ENCODE peak calls at places on chromosomes 3 and 15, in nine cellular contexts. P is uterus, K is spleen, V is upper lobe of left lung, S is tibial nerve, J is Peyer's patch, D is transverse colon, L is A549, G is stomach. W is an unnamed sample.

GRCh38 chr15:45377630-45378148 is 655 bp downstream of the GATM start:
- DNase-seq in P (peak), K (no peak), V (no peak), S (peak), J (peak), D (peak), L (no peak), G (peak), W (peak)

GRCh38 chr15:98980899-98981228 is 26.7 kb downstream of the PGPEP1L start:
- DNase-seq in P (no peak), K (no peak), V (no peak), S (no peak), J (no peak), D (no peak), L (no peak), G (no peak), W (no peak)

GRCh38 chr3:140571836-140572235 is 106.0 kb upstream of the TRIM42 start:
- DNase-seq in P (no peak), K (no peak), V (no peak), S (no peak), J (no peak), D (no peak), L (no peak), G (no peak), W (no peak)

GRCh38 chr15:38589502-38589901 is 24.9 kb upstream of the RASGRP1 start:
- DNase-seq in P (no peak), K (no peak), V (peak), S (no peak), J (no peak), D (no peak), L (peak), G (no peak), W (no peak)

GRCh38 chr15:80750591-80750990 is 28.6 kb upstream of the CEMIP start:
- DNase-seq in P (no peak), K (no peak), V (no peak), S (no peak), J (no peak), D (no peak), L (no peak), G (no peak), W (no peak)

GRCh38 chr15:94239474-94239873 is 8.1 kb downstream of the MCTP2 start:
- DNase-seq in P (no peak), K (no peak), V (no peak), S (no peak), J (no peak), D (no peak), L (no peak), G (no peak), W (no peak)

GRCh38 chr15:36177590-36178281 is 401.7 kb upstream of the CDIN1 start:
- DNase-seq in P (no peak), K (no peak), V (no peak), S (no peak), J (no peak), D (no peak), L (no peak), G (no peak), W (no peak)

GRCh38 chr15:34335176-34335575 is 2.4 kb downstream of the SLC12A6 start:
- DNase-seq in P (no peak), K (no peak), V (no peak), S (no peak), J (no peak), D (no peak), L (no peak), G (no peak), W (no peak)

GRCh38 chr3:50675179-50676030 is 678 bp downstream of the DOCK3 start:
- DNase-seq in P (peak), K (peak), V (no peak), S (no peak), J (peak), D (peak), L (no peak), G (no peak), W (no peak)

GRCh38 chr3:65303431-65303830 is 615.6 kb upstream of the ADAMTS9 start:
- DNase-seq in P (no peak), K (no peak), V (no peak), S (no peak), J (no peak), D (no peak), L (no peak), G (no peak), W (no peak)

GRCh38 chr15:100692259-100692658 is 89.9 kb downstream of the ASB7 start:
- DNase-seq in P (peak), K (no peak), V (no peak), S (peak), J (no peak), D (no peak), L (no peak), G (no peak), W (no peak)

GRCh38 chr3:149276621-149277020 is 55.0 kb upstream of the CP start:
- DNase-seq in P (no peak), K (no peak), V (no peak), S (no peak), J (no peak), D (no peak), L (no peak), G (no peak), W (no peak)

GRCh38 chr3:149274220-149274619 is 52.6 kb upstream of the CP start:
- DNase-seq in P (no peak), K (no peak), V (no peak), S (no peak), J (no peak), D (no peak), L (no peak), G (no peak), W (no peak)

GRCh38 chr3:149280950-149281349 is 52.5 kb downstream of the TM4SF18 start:
- DNase-seq in P (no peak), K (no peak), V (no peak), S (no peak), J (no peak), D (no peak), L (no peak), G (no peak), W (no peak)

GRCh38 chr3:149278911-149279310 is 54.5 kb downstream of the TM4SF18 start:
- DNase-seq in P (no peak), K (no peak), V (no peak), S (no peak), J (no peak), D (no peak), L (no peak), G (no peak), W (no peak)

DNA sequence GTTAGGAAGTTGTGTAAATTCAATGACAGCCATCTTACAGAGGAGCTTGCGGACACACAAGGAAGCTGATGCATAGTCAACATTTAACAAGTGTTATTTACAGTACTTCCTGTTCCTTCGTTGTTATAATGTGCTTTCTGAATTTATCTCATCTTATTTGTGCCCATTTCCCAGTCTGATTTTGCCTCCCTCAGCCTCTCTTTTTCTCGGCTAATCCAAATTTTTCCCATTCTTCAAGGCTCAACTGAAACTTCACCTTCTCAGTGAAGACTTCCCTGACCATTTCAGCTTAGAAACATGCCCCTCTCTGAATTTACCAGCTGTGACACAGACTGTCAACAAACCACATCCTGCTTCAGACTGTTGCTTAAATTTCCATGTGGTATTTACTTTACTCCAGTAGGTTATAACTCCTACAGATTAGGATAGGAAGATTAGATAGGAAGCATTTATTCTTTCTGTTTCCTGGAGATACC is 55.7 kb upstream of the CP start:
- DNase-seq in P (no peak), K (no peak), V (no peak), S (no peak), J (no peak), D (no peak), L (peak), G (no peak), W (no peak)
- TF ChIP-seq POLR2A in P (no peak), K (no peak), V (no peak), S (no peak), J (no peak), D (peak), L (no peak), G (no peak), W (no peak)

DNA sequence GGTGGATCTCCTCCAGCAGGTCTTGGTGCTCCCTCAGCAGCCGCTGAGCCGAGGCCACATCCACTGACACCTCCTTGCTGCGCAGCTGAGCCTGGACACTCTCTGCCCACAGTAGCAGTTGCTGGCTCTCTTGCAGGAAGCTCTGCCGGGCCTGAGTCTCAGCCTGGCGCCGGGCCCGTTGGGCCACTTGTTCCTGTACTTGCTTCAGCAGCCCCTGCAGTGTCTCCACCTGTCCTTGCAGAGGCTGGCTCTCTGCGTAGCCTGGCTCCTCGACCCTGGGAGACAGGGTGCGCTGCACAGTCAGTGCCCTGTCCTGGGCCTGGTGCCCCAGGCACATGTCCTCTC is 15.5 kb downstream of the SPTBN5 start:
- DNase-seq in P (no peak), K (no peak), V (no peak), S (no peak), J (no peak), D (no peak), L (no peak), G (peak), W (peak)
- H3K27ac ChIP-seq in P (no peak), K (no peak), V (no peak), S (no peak), J (no peak), D (no peak), L (no peak), G (no peak), W (no peak)

GRCh38 chr3:106092792-106093191 is 224.0 kb upstream of the CBLB start:
- DNase-seq in P (no peak), K (no peak), V (no peak), S (no peak), J (no peak), D (no peak), L (no peak), G (no peak), W (no peak)
- TF ChIP-seq POLR2A in P (no peak), K (no peak), V (no peak), S (no peak), J (no peak), D (no peak), L (no peak), G (no peak), W (no peak)

GRCh38 chr3:15387735-15388134 is 39.6 kb downstream of the METTL6 start:
- DNase-seq in P (no peak), K (no peak), V (no peak), S (no peak), J (no peak), D (no peak), L (no peak), G (no peak), W (no peak)

GRCh38 chr3:15391007-15391406 is 36.3 kb downstream of the METTL6 start:
- DNase-seq in P (no peak), K (no peak), V (no peak), S (no peak), J (no peak), D (no peak), L (no peak), G (no peak), W (no peak)

GRCh38 chr3:15387171-15387581 is 40.2 kb downstream of the METTL6 start:
- DNase-seq in P (no peak), K (no peak), V (no peak), S (no peak), J (no peak), D (no peak), L (no peak), G (no peak), W (no peak)

GRCh38 chr3:15386352-15386751 is 41.0 kb downstream of the METTL6 start:
- DNase-seq in P (no peak), K (no peak), V (peak), S (no peak), J (no peak), D (no peak), L (no peak), G (no peak), W (no peak)

GRCh38 chr3:15390460-15390859 is 36.9 kb downstream of the METTL6 start:
- DNase-seq in P (no peak), K (no peak), V (peak), S (peak), J (no peak), D (no peak), L (no peak), G (no peak), W (peak)
- H3K27ac ChIP-seq in P (peak), K (no peak), V (no peak), S (peak), J (no peak), D (no peak), L (no peak), G (no peak), W (no peak)

GRCh38 chr3:134473868-134474546 is 11.8 kb downstream of the ANAPC13 start:
- DNase-seq in P (peak), K (no peak), V (peak), S (peak), J (peak), D (peak), L (peak), G (peak), W (peak)
- TF ChIP-seq POLR2A in P (no peak), K (no peak), V (no peak), S (no peak), J (no peak), D (no peak), L (no peak), G (no peak), W (no peak)

GRCh38 chr15:41899854-41900442 is 6.1 kb upstream of the SPTBN5 start:
- DNase-seq in P (no peak), K (no peak), V (no peak), S (no peak), J (no peak), D (no peak), L (no peak), G (no peak), W (no peak)
- H3K27ac ChIP-seq in P (no peak), K (no peak), V (no peak), S (no peak), J (no peak), D (no peak), L (no peak), G (no peak), W (no peak)

DNA sequence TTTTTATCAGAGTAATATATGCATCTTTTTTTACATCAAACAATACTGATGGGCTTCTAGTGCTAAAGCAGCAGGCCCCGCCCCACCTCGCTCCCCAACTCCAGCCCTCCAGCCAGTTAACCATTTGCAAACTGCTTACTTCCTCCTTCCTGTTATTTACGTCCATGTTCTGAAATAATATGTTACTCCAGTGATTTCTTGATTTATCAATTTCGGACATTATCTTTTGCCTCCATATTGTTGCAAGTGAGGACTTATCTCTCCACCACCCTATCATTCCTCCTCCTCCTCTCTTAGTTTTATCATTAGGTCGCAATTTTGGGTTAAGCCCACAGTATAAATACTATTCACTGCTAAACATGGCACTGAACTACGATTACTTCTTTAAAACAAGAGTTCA is 39.5 kb downstream of the ZNF710 start:
- DNase-seq in P (no peak), K (peak), V (no peak), S (no peak), J (no peak), D (no peak), L (no peak), G (no peak), W (no peak)
- TF ChIP-seq POLR2A in P (no peak), K (no peak), V (no peak), S (no peak), J (no peak), D (no peak), L (no peak), G (no peak), W (no peak)

DNA sequence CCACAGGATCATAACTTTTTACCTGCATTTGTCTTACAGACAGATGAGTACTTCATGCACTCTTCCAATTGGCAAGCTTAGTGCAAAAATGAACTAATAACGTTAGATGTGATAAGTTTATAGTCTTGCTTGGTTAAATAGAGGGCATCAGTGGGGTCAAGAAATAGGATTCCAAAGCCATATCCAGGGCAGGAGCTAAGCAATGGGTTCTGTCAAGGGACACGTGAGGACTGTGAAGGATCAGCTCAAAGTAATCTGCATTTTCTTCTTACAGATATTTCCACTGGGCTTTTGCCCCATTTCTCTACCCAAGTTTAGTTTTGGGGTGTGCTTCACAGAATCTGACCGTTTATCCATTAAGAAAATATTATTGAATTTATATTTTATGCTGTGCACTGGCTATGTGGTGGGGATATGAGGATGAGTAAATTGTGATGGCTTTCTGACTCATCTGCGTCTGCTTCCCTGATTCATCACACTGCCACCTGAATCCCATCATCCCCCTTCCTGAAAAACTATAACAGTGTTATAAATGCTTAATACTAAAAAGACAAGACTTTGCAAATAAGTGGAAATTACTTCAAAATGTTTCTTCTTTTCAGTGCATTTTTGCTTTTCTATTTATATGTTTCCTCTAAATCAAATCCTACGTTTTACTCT is 17.5 kb downstream of the PPP2R3A start:
- DNase-seq in P (no peak), K (no peak), V (no peak), S (no peak), J (no peak), D (no peak), L (no peak), G (no peak), W (no peak)
- H3K27ac ChIP-seq in P (no peak), K (no peak), V (no peak), S (no peak), J (no peak), D (peak), L (peak), G (no peak), W (no peak)

GRCh38 chr3:141878326-141878725 is 1.9 kb downstream of the ATP1B3 start:
- DNase-seq in P (no peak), K (no peak), V (no peak), S (no peak), J (no peak), D (no peak), L (no peak), G (no peak), W (no peak)
- TF ChIP-seq POLR2A in P (no peak), K (no peak), V (no peak), S (no peak), J (peak), D (peak), L (no peak), G (no peak), W (no peak)